ENCODE peak calls at places on chromosomes 11 and 22, in six cellular contexts. S is neuronal stem cell; P is adrenal gland; I is stomach; R is Panc1; M is CD8-positive, alpha-beta T cell. W is an unnamed sample.

GRCh38 chr11:131985769-131986393 is 615.5 kb downstream of the NTM start:
- DNase-seq in S (no peak), P (no peak), I (no peak), R (no peak), M (no peak), W (no peak)

GRCh38 chr11:66950113-66950535 is 8.1 kb downstream of the PC start:
- DNase-seq in S (no peak), P (peak; percentile 90), I (peak; percentile 78), R (peak; percentile 91), M (no peak), W (peak; percentile 41)

GRCh38 chr11:67453816-67454732 is 1.1 kb upstream of the CABP4 start:
- DNase-seq in S (no peak), P (no peak), I (no peak), R (no peak), M (no peak), W (no peak)

GRCh38 chr11:77136074-77136473 is 8.0 kb downstream of the MYO7A start:
- DNase-seq in S (no peak), P (no peak), I (no peak), R (no peak), M (no peak), W (no peak)

GRCh38 chr11:111986589-111986988 is 38.6 kb upstream of the DLAT start:
- DNase-seq in S (no peak), P (no peak), I (no peak), R (no peak), M (no peak), W (no peak)

GRCh38 chr11:128342511-128343133 is 244.7 kb downstream of the ETS1 start:
- DNase-seq in S (no peak), P (peak; percentile 80), I (no peak), R (peak; percentile 52), M (no peak), W (no peak)

GRCh38 chr11:78595431-78596130 is 20.9 kb upstream of the NARS2 start:
- DNase-seq in S (no peak), P (no peak), I (no peak), R (no peak), M (no peak), W (no peak)

GRCh38 chr22:21761086-21761485 is 25.5 kb upstream of the YPEL1 start:
- DNase-seq in S (no peak), P (no peak), I (no peak), R (no peak), M (no peak), W (no peak)

GRCh38 chr11:116578971-116579687 is 193.7 kb downstream of the BUD13 start:
- DNase-seq in S (peak; percentile 12), P (no peak), I (no peak), R (no peak), M (no peak), W (no peak)

GRCh38 chr22:22851969-22852368 is 35.6 kb upstream of the IGLL5 start:
- DNase-seq in S (no peak), P (no peak), I (no peak), R (no peak), M (no peak), W (no peak)

GRCh38 chr11:48052183-48053040 is 72.1 kb downstream of the PTPRJ start:
- DNase-seq in S (no peak), P (no peak), I (peak; percentile 90), R (no peak), M (no peak), W (no peak)

GRCh38 chr11:111370902-111371578 is 8.0 kb downstream of the POU2AF1 start:
- DNase-seq in S (no peak), P (no peak), I (no peak), R (no peak), M (no peak), W (no peak)

GRCh38 chr11:112504056-112504455 is 243.4 kb upstream of the PLET1 start:
- DNase-seq in S (no peak), P (no peak), I (no peak), R (no peak), M (no peak), W (no peak)

DNA sequence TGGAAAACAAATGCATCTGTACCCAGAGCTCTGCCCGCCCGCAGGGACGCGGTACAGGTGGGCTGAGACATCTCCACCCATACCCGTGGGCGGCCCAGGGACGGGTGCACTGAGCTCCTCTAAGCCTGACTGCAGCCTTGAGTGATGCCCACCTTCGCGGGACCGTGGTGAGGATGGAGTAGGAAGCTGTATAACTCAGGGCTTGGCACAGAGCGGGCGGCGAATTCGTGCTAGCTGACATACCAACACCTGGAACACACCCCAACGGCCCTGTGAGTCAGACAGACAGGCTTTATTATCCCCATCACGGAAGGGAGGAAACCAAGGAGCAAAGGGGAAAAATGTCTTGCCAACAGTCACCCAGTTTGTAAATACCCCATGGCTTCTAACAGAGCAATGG is 61.9 kb downstream of the SMCO4 start:
- DNase-seq in S (no peak), P (no peak), I (no peak), R (no peak), M (no peak), W (no peak)
- H3K4me1 ChIP-seq in S (peaks cover 36% of the 10 kb centered on the region), P (no peaks in the 10 kb centered on the region), I (peaks cover 67% of the 10 kb centered on the region), R (no peaks in the 10 kb centered on the region), M (no peaks in the 10 kb centered on the region), W (peaks cover 10% of the 10 kb centered on the region)

DNA sequence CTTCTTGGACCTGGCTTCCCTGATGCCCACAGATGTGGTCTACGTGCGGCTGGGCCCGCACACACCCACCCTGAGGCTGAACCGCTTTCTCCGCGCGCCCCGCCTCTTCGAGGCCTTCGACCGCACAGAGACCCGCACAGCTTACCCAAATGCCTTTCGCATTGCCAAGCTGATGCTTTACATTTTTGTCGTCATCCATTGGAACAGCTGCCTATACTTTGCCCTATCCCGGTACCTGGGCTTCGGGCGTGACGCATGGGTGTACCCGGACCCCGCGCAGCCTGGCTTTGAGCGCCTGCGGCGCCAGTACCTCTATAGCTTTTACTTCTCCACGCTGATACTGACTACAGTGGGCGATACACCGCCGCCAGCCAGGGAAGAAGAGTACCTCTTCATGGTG is 1.2 kb downstream of the CNGA4 start:
- DNase-seq in S (no peak), P (no peak), I (no peak), R (no peak), M (no peak), W (no peak)
- H3K36me3 ChIP-seq in S (no peaks in the 10 kb centered on the region), P (no peaks in the 10 kb centered on the region), I (no peaks in the 10 kb centered on the region), R (no peaks in the 10 kb centered on the region), M (no peaks in the 10 kb centered on the region), W (no peaks in the 10 kb centered on the region)

GRCh38 chr11:75900848-75901247 is 85.8 kb downstream of the UVRAG start:
- DNase-seq in S (no peak), P (no peak), I (no peak), R (no peak), M (no peak), W (no peak)
- H3K4me3 ChIP-seq in S (no peak overlapping the region), P (no peak overlapping the region), I (no peak overlapping the region), R (no peak overlapping the region), M (no peak overlapping the region), W (no peak overlapping the region)

GRCh38 chr22:35645646-35646045 is 2.6 kb upstream of the APOL6 start:
- DNase-seq in S (no peak), P (no peak), I (no peak), R (no peak), M (peak; percentile 35), W (no peak)
- H3K4me1 ChIP-seq in S (peaks cover 18% of the 10 kb centered on the region), P (peaks cover 44% of the 10 kb centered on the region), I (peaks cover 41% of the 10 kb centered on the region), R (peaks cover 24% of the 10 kb centered on the region), M (peaks cover 24% of the 10 kb centered on the region), W (no peaks in the 10 kb centered on the region)